ENCODE peak calls at places on chromosomes 3 and 15, in ten cellular contexts. Q is transverse colon, O is K562, F is endothelial cell of umbilical vein, A is Panc1, D is GM12891, R is upper lobe of left lung, G is GM12878, Y is HL-60, L is spleen. H is an unnamed sample.

GRCh38 chr3:72738752-72739520 is 109.3 kb downstream of the SHQ1 start:
- DNase-seq in F (peak; percentile 37), O (peak; percentile 44), Q (peak; percentile 67), R (peak; percentile 50), A (no peak), Y (no peak), D (peak; percentile 92), L (peak; percentile 89), G (no peak), H (peak; percentile 89)

GRCh38 chr3:42979044-42979962 is at the start of gene GASK1A:
- DNase-seq in R (peak; percentile 35), Y (peak; percentile 29), D (no peak), A (no peak), G (no peak), L (peak; percentile 82), O (no peak), Q (peak; percentile 37), F (no peak), H (no peak)

GRCh38 chr3:177041730-177042551 is 155.3 kb downstream of the TBL1XR1 start:
- DNase-seq in G (no peak), F (no peak), A (no peak), Y (no peak), Q (no peak), R (no peak), L (no peak), D (no peak), O (no peak), H (no peak)

GRCh38 chr15:39451121-39451698 is 129.7 kb upstream of the THBS1 start:
- DNase-seq in O (no peak), R (no peak), Q (peak; percentile 61), A (no peak), F (no peak), Y (no peak), D (no peak), G (no peak), L (no peak), H (no peak)

GRCh38 chr15:75036269-75036668 is 12.9 kb downstream of the PPCDC start:
- DNase-seq in Y (no peak), F (no peak), G (no peak), L (no peak), Q (peak; percentile 68), O (peak; percentile 48), D (no peak), A (no peak), R (peak; percentile 54), H (no peak)

GRCh38 chr15:94203321-94203720 is 28.0 kb upstream of the MCTP2 start:
- DNase-seq in G (no peak), R (no peak), A (no peak), L (no peak), Q (no peak), O (no peak), Y (no peak), D (no peak), F (no peak), H (no peak)

GRCh38 chr3:155102329-155102728 is 22.2 kb downstream of the MME start:
- DNase-seq in Q (no peak), D (no peak), A (no peak), R (no peak), L (no peak), O (no peak), Y (no peak), G (no peak), F (no peak), H (no peak)

GRCh38 chr3:196789773-196790419 is 50.2 kb downstream of the PAK2 start:
- DNase-seq in A (no peak), Q (no peak), O (no peak), R (no peak), Y (no peak), D (no peak), G (no peak), F (no peak), L (no peak), H (no peak)

GRCh38 chr15:57784081-57784488 is 77.6 kb downstream of the POLR2M start:
- DNase-seq in R (no peak), D (no peak), G (no peak), Q (no peak), O (no peak), Y (no peak), A (no peak), F (peak; percentile 14), L (no peak), H (no peak)

GRCh38 chr3:67646586-67647234 is 7.7 kb downstream of the SUCLG2 start:
- DNase-seq in L (no peak), Y (no peak), O (no peak), R (peak; percentile 28), F (no peak), Q (no peak), G (no peak), A (peak; percentile 30), D (no peak), H (no peak)

GRCh38 chr3:193939527-193939926 is 196.4 kb upstream of the HES1 start:
- DNase-seq in R (no peak), A (no peak), D (no peak), L (no peak), G (no peak), Q (no peak), O (no peak), Y (no peak), F (no peak), H (no peak)

GRCh38 chr3:33377931-33378330 is 62.3 kb downstream of the UBP1 start:
- DNase-seq in F (no peak), Y (no peak), Q (no peak), L (no peak), A (no peak), R (no peak), O (no peak), D (no peak), G (no peak), H (no peak)

GRCh38 chr15:42456971-42457370 is 34.0 kb downstream of the ZNF106 start:
- DNase-seq in G (no peak), D (no peak), O (no peak), A (no peak), Q (no peak), F (no peak), L (no peak), Y (no peak), R (no peak), H (no peak)

GRCh38 chr3:141184430-141184829 is 47.2 kb upstream of the PXYLP1 start:
- DNase-seq in A (no peak), F (no peak), D (no peak), Y (no peak), L (no peak), O (no peak), R (no peak), G (no peak), Q (no peak), H (no peak)

GRCh38 chr3:159948423-159949140 is 40.1 kb upstream of the IL12A start:
- DNase-seq in R (no peak), O (no peak), D (no peak), Q (no peak), F (no peak), G (no peak), L (no peak), A (no peak), Y (no peak), H (no peak)

GRCh38 chr15:83158393-83158792 is 49.2 kb downstream of the HDGFL3 start:
- DNase-seq in O (no peak), F (no peak), L (no peak), G (no peak), D (no peak), R (no peak), Q (no peak), A (no peak), Y (no peak), H (no peak)

GRCh38 chr3:149983628-149984027 is 12.9 kb upstream of the PFN2 start:
- DNase-seq in R (no peak), L (no peak), A (no peak), F (no peak), Y (no peak), G (no peak), Q (no peak), O (no peak), D (no peak), H (no peak)

GRCh38 chr3:131526801-131527347 is 24.1 kb upstream of the MRPL3 start:
- DNase-seq in G (no peak), L (peak; percentile 77), Q (no peak), Y (no peak), A (no peak), R (no peak), F (peak; percentile 42), D (no peak), O (peak; percentile 70), H (no peak)

GRCh38 chr15:48602358-48603122 is 43.0 kb downstream of the FBN1 start:
- DNase-seq in G (no peak), A (no peak), D (no peak), L (no peak), F (peak; percentile 91), Q (no peak), R (no peak), Y (no peak), O (no peak), H (no peak)

GRCh38 chr15:34059946-34060345 is 20.9 kb upstream of the AVEN start:
- DNase-seq in F (no peak), O (no peak), A (no peak), Y (no peak), D (no peak), R (no peak), Q (no peak), L (no peak), G (no peak), H (no peak)

GRCh38 chr3:43790476-43790875 is 99.7 kb downstream of the ABHD5 start:
- DNase-seq in A (no peak), L (no peak), G (no peak), Q (no peak), Y (no peak), O (no peak), R (no peak), D (no peak), F (no peak), H (no peak)

GRCh38 chr3:80331768-80332167 is 564.0 kb upstream of the ROBO1 start:
- DNase-seq in O (no peak), A (no peak), F (no peak), Q (no peak), Y (no peak), D (no peak), L (no peak), R (no peak), G (no peak), H (no peak)
- TF ChIP-seq POLR2AphosphoS5 in O (no peak), A (no peak), F (no peak), Q (no peak), Y (no peak), D (no peak), L (no peak), R (no peak), G (no peak), H (no peak)

GRCh38 chr15:68418611-68419161 is 13.3 kb downstream of the ITGA11 start:
- DNase-seq in O (peak; percentile 4), G (no peak), R (no peak), D (no peak), L (no peak), Q (peak; percentile 65), Y (no peak), A (no peak), F (peak; percentile 43), H (no peak)
- TF ChIP-seq POLR2AphosphoS5 in O (no peak), G (no peak), R (no peak), D (no peak), L (no peak), Q (peak; percentile 21), Y (no peak), A (no peak), F (no peak), H (no peak)

GRCh38 chr3:156718622-156719300 is 44.4 kb downstream of the TIPARP start:
- DNase-seq in O (no peak), Q (no peak), L (no peak), A (no peak), D (no peak), R (no peak), G (no peak), Y (no peak), F (peak; percentile 88), H (no peak)
- TF ChIP-seq POLR2AphosphoS5 in O (no peak), Q (no peak), L (no peak), A (no peak), D (no peak), R (no peak), G (no peak), Y (no peak), F (no peak), H (no peak)

GRCh38 chr3:24374801-24375200 is 119.8 kb downstream of the THRB start:
- DNase-seq in Y (no peak), L (no peak), Q (no peak), G (no peak), O (no peak), D (no peak), A (no peak), F (no peak), R (no peak), H (no peak)
- TF ChIP-seq POLR2AphosphoS5 in Y (no peak), L (no peak), Q (no peak), G (no peak), O (no peak), D (no peak), A (no peak), F (no peak), R (no peak), H (no peak)

H was measured in GM12892.